ENCODE peak calls at places on chromosomes 4 and X, in five cellular contexts. O is cardiac muscle cell, K is adipocyte, A is astrocyte of the cerebellum, E is fibroblast of mammary gland. U is an unnamed sample.

GRCh38 chr4:52269761-52270160 is 218.7 kb downstream of the SPATA18 start:
- DNase-seq in K (no peak), E (no peak), A (no peak), O (no peak), U (no peak)

GRCh38 chr4:1337376-1337831 is 9.6 kb upstream of the UVSSA start:
- DNase-seq in A (no peak), O (no peak), K (no peak), E (peak), U (no peak)

GRCh38 chr4:39452153-39452859 is 6.4 kb downstream of the RPL9 start:
- DNase-seq in O (no peak), K (no peak), A (no peak), E (no peak), U (no peak)

GRCh38 chrX:15146515-15146914 is 123.4 kb downstream of the ASB9 start:
- DNase-seq in A (no peak), E (peak), K (peak), O (peak), U (peak)

GRCh38 chr4:74037076-74037475 is 1.4 kb downstream of the CXCL3 start:
- DNase-seq in K (no peak), O (no peak), A (no peak), E (no peak), U (no peak)

GRCh38 chrX:31590581-31591113 is 518.8 kb upstream of the FTHL17 start:
- DNase-seq in A (peak), E (peak), K (peak), O (peak), U (no peak)

GRCh38 chrX:45622538-45622937 is 421.9 kb upstream of the DIPK2B start:
- DNase-seq in O (no peak), E (peak), A (no peak), K (peak), U (no peak)

GRCh38 chr4:137981277-137981676 is 260.9 kb downstream of the SLC7A11 start:
- DNase-seq in O (peak), A (no peak), K (no peak), E (peak), U (no peak)

GRCh38 chr4:155592568-155593343 is 73.9 kb upstream of the GUCY1A1 start:
- DNase-seq in E (peak), A (peak), O (peak), K (peak), U (no peak)

GRCh38 chr4:3196670-3197359 is 52.1 kb upstream of the MSANTD1 start:
- DNase-seq in A (no peak), O (no peak), K (no peak), E (no peak), U (no peak)

GRCh38 chrX:46407753-46408130 is 137.5 kb downstream of the ZNF674 start:
- DNase-seq in K (peak), O (peak), A (no peak), E (peak), U (peak)

GRCh38 chrX:18810416-18810815 is 103.0 kb downstream of the PPEF1 start:
- DNase-seq in E (no peak), K (no peak), O (no peak), A (no peak), U (no peak)

GRCh38 chr4:123418486-123418931 is 21.9 kb downstream of the SPRY1 start:
- DNase-seq in K (peak), A (peak), O (peak), E (peak), U (no peak)

GRCh38 chrX:63350551-63350950 is 581 bp downstream of the SPIN4 start:
- DNase-seq in O (peak), A (no peak), E (peak), K (peak), U (peak)

GRCh38 chr4:139887962-139888735 is 222.5 kb downstream of the MGST2 start:
- DNase-seq in O (no peak), K (peak), E (no peak), A (no peak), U (no peak)

GRCh38 chr4:75995727-75996126 is 5.0 kb upstream of the SDAD1 start:
- DNase-seq in E (peak), A (peak), O (peak), K (peak), U (no peak)

GRCh38 chr4:132818091-132818490 is 331.0 kb upstream of the PCDH10 start:
- DNase-seq in O (no peak), A (no peak), E (no peak), K (no peak), U (peak)

GRCh38 chrX:56782791-56783449 is 53.9 kb downstream of the NBDY start:
- DNase-seq in K (no peak), A (no peak), O (no peak), E (no peak), U (no peak)
- H3K4me3 ChIP-seq in K (peak), A (peak), O (no peak), E (peak), U (no peak)

GRCh38 chr4:146401274-146401673 is 120.5 kb downstream of the SLC10A7 start:
- DNase-seq in O (peak), E (peak), A (no peak), K (no peak), U (no peak)

GRCh38 chr4:146398404-146398803 is 123.3 kb downstream of the SLC10A7 start:
- DNase-seq in K (peak), O (no peak), A (no peak), E (peak), U (no peak)

GRCh38 chr4:146398896-146399443 is 122.8 kb downstream of the SLC10A7 start:
- DNase-seq in E (no peak), K (no peak), O (no peak), A (no peak), U (no peak)
- H3K4me3 ChIP-seq in E (no peak), K (no peak), O (no peak), A (no peak), U (no peak)

GRCh38 chr4:77076889-77077635 is 1.3 kb upstream of the CCNI start:
- DNase-seq in A (no peak), O (no peak), K (no peak), E (no peak), U (no peak)
- H3K4me3 ChIP-seq in A (peak), O (peak), K (peak), E (peak), U (peak)

GRCh38 chr4:48196758-48197504 is 62.9 kb upstream of the TXK start:
- DNase-seq in O (no peak), A (no peak), E (no peak), K (no peak), U (no peak)
- H3K4me3 ChIP-seq in O (no peak), A (no peak), E (no peak), K (no peak), U (no peak)

DNA sequence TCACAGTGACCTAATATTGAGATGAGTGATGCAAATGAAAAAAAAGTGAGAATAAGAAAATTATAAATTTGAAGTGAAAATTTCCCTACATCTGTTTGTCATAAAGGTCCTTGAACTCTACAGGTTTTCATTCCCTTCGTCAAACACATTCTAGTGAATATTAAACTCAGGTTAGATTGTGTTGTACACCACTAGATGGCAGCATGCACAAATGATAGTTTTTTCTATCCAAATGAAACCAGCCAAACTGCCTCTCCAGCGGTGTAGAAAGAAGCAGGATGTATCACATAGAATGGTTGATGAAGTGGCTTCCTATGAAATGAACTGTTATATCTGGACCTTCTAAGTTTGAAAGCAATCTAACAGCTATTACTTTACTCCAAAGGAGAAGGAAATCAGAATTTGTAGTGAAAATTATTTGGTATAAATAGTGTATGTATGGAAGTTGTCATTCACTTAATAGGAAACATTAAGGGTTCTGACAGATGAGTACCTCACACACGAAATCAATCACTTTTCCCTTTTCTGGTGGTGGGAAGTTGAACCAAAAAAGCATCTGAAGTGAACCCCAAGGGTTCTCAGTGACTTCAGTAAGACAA is 382.7 kb downstream of the UNC5C start:
- DNase-seq in E (peak), O (peak), K (peak), A (peak), U (peak)
- H3K4me3 ChIP-seq in E (no peak), O (no peak), K (no peak), A (no peak), U (no peak)

GRCh38 chrX:138710311-138710791 is 1.2 kb downstream of the FGF13 start:
- DNase-seq in K (no peak), A (no peak), E (no peak), O (no peak), U (peak)
- H3K4me3 ChIP-seq in K (peak), A (peak), E (no peak), O (peak), U (peak)

GRCh38 chr4:186724048-186724860 is 598 bp upstream of the FAT1 start:
- DNase-seq in K (peak), A (peak), O (peak), E (peak), U (peak)

GRCh38 chr4:186722856-186723206 is 825 bp downstream of the FAT1 start:
- DNase-seq in K (no peak), A (peak), O (no peak), E (peak), U (no peak)

GRCh38 chr4:186724861-186725419 is 1.3 kb upstream of the FAT1 start:
- DNase-seq in E (peak), O (peak), K (peak), A (peak), U (no peak)

GRCh38 chr4:186725422-186726149 is 1.9 kb upstream of the FAT1 start:
- DNase-seq in E (peak), O (peak), K (peak), A (peak), U (peak)

DNA sequence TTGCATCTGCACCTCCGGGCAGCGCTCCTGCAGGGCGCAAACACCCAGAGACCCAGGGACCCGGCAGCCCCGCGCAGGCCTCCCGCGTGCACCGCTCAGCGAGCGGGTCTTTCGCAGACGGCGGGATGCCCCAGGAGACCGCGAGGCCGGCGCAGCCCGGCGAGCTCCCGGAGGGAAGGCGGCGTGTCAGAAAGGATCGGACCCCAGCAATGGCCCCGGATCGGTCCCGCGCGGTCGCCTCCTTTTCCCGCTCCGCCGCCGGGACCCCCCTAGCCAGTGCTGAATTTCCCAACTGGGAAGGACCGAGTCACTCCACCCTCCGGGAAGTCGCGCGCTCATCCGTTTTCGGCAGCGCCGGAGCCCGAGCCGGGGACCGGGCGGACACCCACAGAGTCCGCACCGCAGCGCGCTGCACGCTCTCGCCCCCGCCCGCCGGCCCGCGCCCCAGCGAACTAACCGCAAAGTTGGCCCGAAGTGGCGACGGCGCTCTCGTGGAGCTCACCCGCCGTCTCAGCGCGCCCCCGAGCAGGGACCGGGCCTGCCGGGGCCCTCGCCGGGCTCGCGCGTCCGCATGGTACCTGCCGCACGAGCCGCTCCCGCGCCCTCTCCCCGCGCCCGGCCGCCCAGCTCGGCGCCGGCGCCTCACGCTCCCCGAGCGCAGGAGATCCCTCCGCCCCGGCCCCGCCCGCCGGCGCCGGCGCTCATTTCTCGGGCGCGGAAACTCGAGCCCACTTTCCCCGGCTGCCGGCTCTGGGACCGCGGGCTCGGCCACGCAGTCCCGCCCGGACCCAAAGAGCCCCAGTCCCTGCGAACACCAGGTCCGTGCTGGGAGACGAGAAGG is at the start of gene FAT1:
- DNase-seq in K (peak), O (peak), A (peak), E (peak), U (peak)
- H3K4me3 ChIP-seq in K (peak), O (peak), A (peak), E (peak), U (peak)

U was measured in testis.